ENCODE peak calls at places on chromosomes 7 and 10, in eight cellular contexts. One of them, this sample, is unnamed.
A peak's percentile ranks its signal among the peaks of the same experiment; 100 is the strongest.

GRCh38 chr10:107589081-107589480 is 424.6 kb upstream of the SORCS1 start:
- DNase-seq in mesenchymal stem cell: no peak
- DNase-seq in fibroblast of mammary gland: peak; percentile 1
- DNase-seq in fibroblast of pulmonary artery: no peak
- DNase-seq in endodermal cell: no peak
- DNase-seq in cardiac fibroblast: no peak
- DNase-seq in SK-N-SH: no peak
- DNase-seq in left ventricle myocardium inferior: no peak
- DNase-seq in this sample: no peak

GRCh38 chr7:41970946-41971345 is 266.1 kb downstream of the GLI3 start:
- DNase-seq in mesenchymal stem cell: no peak
- DNase-seq in fibroblast of mammary gland: no peak
- DNase-seq in fibroblast of pulmonary artery: no peak
- DNase-seq in endodermal cell: no peak
- DNase-seq in cardiac fibroblast: no peak
- DNase-seq in SK-N-SH: no peak
- DNase-seq in left ventricle myocardium inferior: no peak
- DNase-seq in this sample: no peak

GRCh38 chr7:76343294-76343930 is 15.4 kb downstream of the YWHAG start:
- DNase-seq in mesenchymal stem cell: no peak
- DNase-seq in fibroblast of mammary gland: peak; percentile 71
- DNase-seq in fibroblast of pulmonary artery: no peak
- DNase-seq in endodermal cell: no peak
- DNase-seq in cardiac fibroblast: no peak
- DNase-seq in SK-N-SH: no peak
- DNase-seq in left ventricle myocardium inferior: no peak
- DNase-seq in this sample: no peak

GRCh38 chr7:156792611-156793010 is 100.4 kb downstream of the LMBR1 start:
- DNase-seq in mesenchymal stem cell: no peak
- DNase-seq in fibroblast of mammary gland: no peak
- DNase-seq in fibroblast of pulmonary artery: no peak
- DNase-seq in endodermal cell: no peak
- DNase-seq in cardiac fibroblast: no peak
- DNase-seq in SK-N-SH: peak; percentile 67
- DNase-seq in left ventricle myocardium inferior: peak; percentile 20
- DNase-seq in this sample: no peak

GRCh38 chr10:131842351-131843088 is 58.3 kb upstream of the PPP2R2D start:
- DNase-seq in mesenchymal stem cell: no peak
- DNase-seq in fibroblast of mammary gland: no peak
- DNase-seq in fibroblast of pulmonary artery: no peak
- DNase-seq in endodermal cell: peak; percentile 26
- DNase-seq in cardiac fibroblast: no peak
- DNase-seq in SK-N-SH: no peak
- DNase-seq in left ventricle myocardium inferior: no peak
- DNase-seq in this sample: no peak

GRCh38 chr7:128682125-128682524 is 10.0 kb downstream of the GARIN1A start:
- DNase-seq in mesenchymal stem cell: no peak
- DNase-seq in fibroblast of mammary gland: no peak
- DNase-seq in fibroblast of pulmonary artery: no peak
- DNase-seq in endodermal cell: no peak
- DNase-seq in cardiac fibroblast: no peak
- DNase-seq in SK-N-SH: no peak
- DNase-seq in left ventricle myocardium inferior: no peak
- DNase-seq in this sample: no peak

GRCh38 chr7:42238709-42239395 is 1.8 kb upstream of the GLI3 start:
- DNase-seq in mesenchymal stem cell: peak; percentile 86
- DNase-seq in fibroblast of mammary gland: peak; percentile 87
- DNase-seq in fibroblast of pulmonary artery: peak; percentile 75
- DNase-seq in endodermal cell: peak; percentile 67
- DNase-seq in cardiac fibroblast: peak; percentile 77
- DNase-seq in SK-N-SH: no peak
- DNase-seq in left ventricle myocardium inferior: no peak
- DNase-seq in this sample: no peak

GRCh38 chr10:3494131-3494878 is 290.7 kb downstream of the KLF6 start:
- DNase-seq in mesenchymal stem cell: no peak
- DNase-seq in fibroblast of mammary gland: peak; percentile 32
- DNase-seq in fibroblast of pulmonary artery: peak; percentile 90
- DNase-seq in endodermal cell: no peak
- DNase-seq in cardiac fibroblast: peak; percentile 94
- DNase-seq in SK-N-SH: no peak
- DNase-seq in left ventricle myocardium inferior: no peak
- DNase-seq in this sample: peak; percentile 54

GRCh38 chr7:63925262-63925625 is 73.4 kb upstream of the ZNF722 start:
- DNase-seq in mesenchymal stem cell: no peak
- DNase-seq in fibroblast of mammary gland: no peak
- DNase-seq in fibroblast of pulmonary artery: no peak
- DNase-seq in endodermal cell: no peak
- DNase-seq in cardiac fibroblast: no peak
- DNase-seq in SK-N-SH: peak; percentile 51
- DNase-seq in left ventricle myocardium inferior: no peak
- DNase-seq in this sample: no peak

GRCh38 chr7:101935521-101936141 is 118.2 kb downstream of the CUX1 start:
- DNase-seq in mesenchymal stem cell: no peak
- DNase-seq in fibroblast of mammary gland: no peak
- DNase-seq in fibroblast of pulmonary artery: no peak
- DNase-seq in endodermal cell: peak; percentile 68
- DNase-seq in cardiac fibroblast: no peak
- DNase-seq in SK-N-SH: no peak
- DNase-seq in left ventricle myocardium inferior: peak; percentile 79
- DNase-seq in this sample: no peak
- H3K4me3 ChIP-seq in mesenchymal stem cell: no peak overlapping the region
- H3K4me3 ChIP-seq in fibroblast of mammary gland: no peak overlapping the region
- H3K4me3 ChIP-seq in fibroblast of pulmonary artery: no peak overlapping the region
- H3K4me3 ChIP-seq in endodermal cell: no peak overlapping the region
- H3K4me3 ChIP-seq in cardiac fibroblast: no peak overlapping the region
- H3K4me3 ChIP-seq in SK-N-SH: no peak overlapping the region
- H3K4me3 ChIP-seq in left ventricle myocardium inferior: peak overlapping the region; percentile 59
- H3K4me3 ChIP-seq in this sample: no peak overlapping the region

GRCh38 chr7:2043316-2044039 is 189.3 kb downstream of the MAD1L1 start:
- DNase-seq in mesenchymal stem cell: no peak
- DNase-seq in fibroblast of mammary gland: no peak
- DNase-seq in fibroblast of pulmonary artery: no peak
- DNase-seq in endodermal cell: no peak
- DNase-seq in cardiac fibroblast: no peak
- DNase-seq in SK-N-SH: peak; percentile 36
- DNase-seq in left ventricle myocardium inferior: peak; percentile 12
- DNase-seq in this sample: no peak

GRCh38 chr7:2045559-2046405 is 187.0 kb downstream of the MAD1L1 start:
- DNase-seq in mesenchymal stem cell: no peak
- DNase-seq in fibroblast of mammary gland: no peak
- DNase-seq in fibroblast of pulmonary artery: no peak
- DNase-seq in endodermal cell: no peak
- DNase-seq in cardiac fibroblast: no peak
- DNase-seq in SK-N-SH: peak; percentile 24
- DNase-seq in left ventricle myocardium inferior: peak; percentile 12
- DNase-seq in this sample: no peak

GRCh38 chr7:2044311-2044882 is 188.3 kb downstream of the MAD1L1 start:
- DNase-seq in mesenchymal stem cell: no peak
- DNase-seq in fibroblast of mammary gland: no peak
- DNase-seq in fibroblast of pulmonary artery: no peak
- DNase-seq in endodermal cell: no peak
- DNase-seq in cardiac fibroblast: no peak
- DNase-seq in SK-N-SH: no peak
- DNase-seq in left ventricle myocardium inferior: peak; percentile 7
- DNase-seq in this sample: no peak

GRCh38 chr7:2046581-2047271 is 186.0 kb downstream of the MAD1L1 start:
- DNase-seq in mesenchymal stem cell: no peak
- DNase-seq in fibroblast of mammary gland: no peak
- DNase-seq in fibroblast of pulmonary artery: no peak
- DNase-seq in endodermal cell: no peak
- DNase-seq in cardiac fibroblast: no peak
- DNase-seq in SK-N-SH: no peak
- DNase-seq in left ventricle myocardium inferior: peak; percentile 10
- DNase-seq in this sample: no peak

GRCh38 chr7:2044883-2045471 is 187.8 kb downstream of the MAD1L1 start:
- DNase-seq in mesenchymal stem cell: no peak
- DNase-seq in fibroblast of mammary gland: no peak
- DNase-seq in fibroblast of pulmonary artery: no peak
- DNase-seq in endodermal cell: no peak
- DNase-seq in cardiac fibroblast: no peak
- DNase-seq in SK-N-SH: peak; percentile 32
- DNase-seq in left ventricle myocardium inferior: peak; percentile 5
- DNase-seq in this sample: no peak
- H3K4me3 ChIP-seq in mesenchymal stem cell: no peak overlapping the region
- H3K4me3 ChIP-seq in fibroblast of mammary gland: no peak overlapping the region
- H3K4me3 ChIP-seq in fibroblast of pulmonary artery: no peak overlapping the region
- H3K4me3 ChIP-seq in endodermal cell: no peak overlapping the region
- H3K4me3 ChIP-seq in cardiac fibroblast: no peak overlapping the region
- H3K4me3 ChIP-seq in SK-N-SH: no peak overlapping the region
- H3K4me3 ChIP-seq in left ventricle myocardium inferior: no peak overlapping the region
- H3K4me3 ChIP-seq in this sample: no peak overlapping the region

GRCh38 chr10:30231071-30231652 is 117.9 kb downstream of the MTPAP start:
- DNase-seq in mesenchymal stem cell: no peak
- DNase-seq in fibroblast of mammary gland: no peak
- DNase-seq in fibroblast of pulmonary artery: no peak
- DNase-seq in endodermal cell: no peak
- DNase-seq in cardiac fibroblast: no peak
- DNase-seq in SK-N-SH: no peak
- DNase-seq in left ventricle myocardium inferior: no peak
- DNase-seq in this sample: no peak
- H3K4me3 ChIP-seq in mesenchymal stem cell: no peak overlapping the region
- H3K4me3 ChIP-seq in fibroblast of mammary gland: no peak overlapping the region
- H3K4me3 ChIP-seq in fibroblast of pulmonary artery: no peak overlapping the region
- H3K4me3 ChIP-seq in endodermal cell: no peak overlapping the region
- H3K4me3 ChIP-seq in cardiac fibroblast: no peak overlapping the region
- H3K4me3 ChIP-seq in SK-N-SH: no peak overlapping the region
- H3K4me3 ChIP-seq in left ventricle myocardium inferior: no peak overlapping the region
- H3K4me3 ChIP-seq in this sample: no peak overlapping the region

DNA sequence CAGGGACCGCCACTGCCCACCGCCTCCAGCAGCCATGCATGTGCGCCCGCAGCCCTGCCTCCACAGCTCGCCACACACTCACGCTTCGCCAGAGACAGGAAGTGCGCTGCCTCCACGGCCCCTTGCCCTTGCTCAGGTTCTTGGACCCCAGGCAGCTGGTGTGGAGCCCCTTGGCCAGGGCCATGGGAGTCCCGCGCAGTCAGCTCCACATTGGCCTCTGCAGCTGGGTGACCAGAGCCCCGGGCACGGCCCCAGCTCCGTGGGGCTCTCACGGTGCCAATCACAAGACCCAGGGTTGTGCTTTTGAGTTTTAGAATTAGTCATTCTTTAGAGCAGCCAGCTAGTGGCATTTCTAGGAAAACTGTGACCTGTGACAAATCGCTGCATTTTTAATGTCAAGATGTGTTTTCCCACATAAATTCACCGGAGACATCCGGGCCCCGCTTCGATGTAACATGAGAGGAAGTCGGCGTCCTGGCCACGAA is 4.3 kb upstream of the UTF1 start:
- DNase-seq in mesenchymal stem cell: no peak
- DNase-seq in fibroblast of mammary gland: no peak
- DNase-seq in fibroblast of pulmonary artery: no peak
- DNase-seq in endodermal cell: no peak
- DNase-seq in cardiac fibroblast: no peak
- DNase-seq in SK-N-SH: no peak
- DNase-seq in left ventricle myocardium inferior: no peak
- DNase-seq in this sample: no peak
- H3K4me3 ChIP-seq in mesenchymal stem cell: no peak overlapping the region
- H3K4me3 ChIP-seq in fibroblast of mammary gland: no peak overlapping the region
- H3K4me3 ChIP-seq in fibroblast of pulmonary artery: no peak overlapping the region
- H3K4me3 ChIP-seq in endodermal cell: no peak overlapping the region
- H3K4me3 ChIP-seq in cardiac fibroblast: no peak overlapping the region
- H3K4me3 ChIP-seq in SK-N-SH: no peak overlapping the region
- H3K4me3 ChIP-seq in left ventricle myocardium inferior: no peak overlapping the region
- H3K4me3 ChIP-seq in this sample: no peak overlapping the region

GRCh38 chr10:24953350-24954074 is 1.1 kb upstream of the PRTFDC1 start:
- DNase-seq in mesenchymal stem cell: no peak
- DNase-seq in fibroblast of mammary gland: peak; percentile 89
- DNase-seq in fibroblast of pulmonary artery: peak; percentile 77
- DNase-seq in endodermal cell: peak; percentile 51
- DNase-seq in cardiac fibroblast: peak; percentile 88
- DNase-seq in SK-N-SH: no peak
- DNase-seq in left ventricle myocardium inferior: no peak
- DNase-seq in this sample: no peak
- H3K4me3 ChIP-seq in mesenchymal stem cell: peak overlapping the region; percentile 65
- H3K4me3 ChIP-seq in fibroblast of mammary gland: peak overlapping the region; percentile 31
- H3K4me3 ChIP-seq in fibroblast of pulmonary artery: no peak overlapping the region
- H3K4me3 ChIP-seq in endodermal cell: peak overlapping the region; percentile 63
- H3K4me3 ChIP-seq in cardiac fibroblast: peak overlapping the region; percentile 56
- H3K4me3 ChIP-seq in SK-N-SH: no peak overlapping the region
- H3K4me3 ChIP-seq in left ventricle myocardium inferior: peak overlapping the region; percentile 78
- H3K4me3 ChIP-seq in this sample: peak overlapping the region; percentile 51

GRCh38 chr7:31052841-31053601 is 913 bp downstream of the ADCYAP1R1 start:
- DNase-seq in mesenchymal stem cell: no peak
- DNase-seq in fibroblast of mammary gland: no peak
- DNase-seq in fibroblast of pulmonary artery: no peak
- DNase-seq in endodermal cell: peak; percentile 72
- DNase-seq in cardiac fibroblast: no peak
- DNase-seq in SK-N-SH: peak; percentile 83
- DNase-seq in left ventricle myocardium inferior: no peak
- DNase-seq in this sample: no peak
- H3K4me3 ChIP-seq in mesenchymal stem cell: no peak overlapping the region
- H3K4me3 ChIP-seq in fibroblast of mammary gland: no peak overlapping the region
- H3K4me3 ChIP-seq in fibroblast of pulmonary artery: no peak overlapping the region
- H3K4me3 ChIP-seq in endodermal cell: peak overlapping the region; percentile 73
- H3K4me3 ChIP-seq in cardiac fibroblast: no peak overlapping the region
- H3K4me3 ChIP-seq in SK-N-SH: peak overlapping the region; percentile 29
- H3K4me3 ChIP-seq in left ventricle myocardium inferior: peak overlapping the region; percentile 72
- H3K4me3 ChIP-seq in this sample: no peak overlapping the region

DNA sequence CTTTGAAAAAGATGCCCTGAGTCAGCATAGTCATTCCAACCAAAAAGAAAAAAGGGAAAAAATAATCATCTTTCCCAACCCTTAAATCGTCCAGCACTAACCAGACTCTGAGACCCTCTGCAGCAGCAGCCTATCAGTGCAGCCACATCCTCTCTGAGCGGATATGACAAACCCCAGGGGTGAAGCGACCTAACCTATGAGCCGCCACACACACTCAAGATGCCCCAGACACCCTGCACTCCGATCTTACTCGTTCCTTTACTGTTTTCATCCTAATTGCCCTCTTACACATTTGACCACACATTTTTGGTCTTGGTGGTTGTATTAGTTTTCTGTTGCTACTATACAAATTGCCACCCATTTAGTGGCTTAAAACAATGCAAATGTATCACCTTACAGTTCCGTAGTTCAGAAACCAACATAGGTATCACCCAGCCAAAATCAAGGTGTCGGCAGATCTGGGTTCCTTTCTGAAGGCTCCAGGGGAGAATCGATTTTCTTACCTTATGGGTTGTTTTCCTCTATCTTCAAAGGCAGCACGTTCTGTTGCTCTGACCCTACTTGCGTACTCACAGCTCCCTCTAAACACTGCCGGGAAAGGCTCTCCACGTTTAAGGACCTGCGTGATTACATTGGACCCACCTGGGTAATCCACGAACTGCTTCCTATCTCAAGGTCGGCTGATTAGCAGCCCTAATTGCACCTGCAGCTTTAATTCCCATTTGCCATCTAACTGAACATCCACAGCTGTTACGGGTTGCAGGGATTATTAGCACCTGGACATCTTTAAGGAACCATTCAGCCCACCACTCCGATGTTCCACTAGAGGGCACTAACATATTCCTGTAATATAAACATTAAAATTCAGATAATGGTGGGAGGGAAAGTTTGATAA is 37.3 kb upstream of the PRSS1 start:
- DNase-seq in mesenchymal stem cell: peak; percentile 5
- DNase-seq in fibroblast of mammary gland: peak; percentile 45
- DNase-seq in fibroblast of pulmonary artery: peak; percentile 55
- DNase-seq in endodermal cell: no peak
- DNase-seq in cardiac fibroblast: peak; percentile 45
- DNase-seq in SK-N-SH: peak; percentile 36
- DNase-seq in left ventricle myocardium inferior: no peak
- DNase-seq in this sample: no peak
- H3K4me3 ChIP-seq in mesenchymal stem cell: no peak overlapping the region
- H3K4me3 ChIP-seq in fibroblast of mammary gland: no peak overlapping the region
- H3K4me3 ChIP-seq in fibroblast of pulmonary artery: no peak overlapping the region
- H3K4me3 ChIP-seq in endodermal cell: no peak overlapping the region
- H3K4me3 ChIP-seq in cardiac fibroblast: no peak overlapping the region
- H3K4me3 ChIP-seq in SK-N-SH: no peak overlapping the region
- H3K4me3 ChIP-seq in left ventricle myocardium inferior: no peak overlapping the region
- H3K4me3 ChIP-seq in this sample: no peak overlapping the region

This sample was measured in skeletal muscle cell.